ENCODE peak calls at places on chromosomes 12 and 14, in six cellular contexts. S is T-cell; P is right cardiac atrium; F is memory B cell; O is heart left ventricle; R is activated CD8-positive, alpha-beta memory T cell treated with anti-CD3 and anti-CD28 coated beads, Interleukin-2, amount 10 ng/mL, durations not matched to agents 7 days and 5 days. M is an unnamed sample.

GRCh38 chr14:68766299-68767247 is 26.3 kb downstream of the ZFP36L1 start:
- ATAC-seq in S (no peak), P (no peak), F (no peak), O (no peak), R (no peak), M (no peak)

GRCh38 chr12:108773798-108774788 is 42.8 kb upstream of the CORO1C start:
- ATAC-seq in S (no peak), P (peak), F (no peak), O (peak), R (no peak), M (peak)

GRCh38 chr12:132506328-132506727 is 16.4 kb downstream of the FBRSL1 start:
- ATAC-seq in S (peak), P (no peak), F (no peak), O (no peak), R (no peak), M (no peak)

GRCh38 chr14:51621654-51622053 is 30.1 kb upstream of the FRMD6 start:
- ATAC-seq in S (no peak), P (no peak), F (no peak), O (no peak), R (no peak), M (no peak)

GRCh38 chr12:64029013-64029857 is 184.7 kb downstream of the SRGAP1 start:
- ATAC-seq in S (no peak), P (no peak), F (no peak), O (no peak), R (no peak), M (peak)

GRCh38 chr12:124474709-124475108 is 92.7 kb downstream of the NCOR2 start:
- ATAC-seq in S (no peak), P (peak), F (no peak), O (peak), R (no peak), M (peak)

GRCh38 chr12:104469066-104469465 is 12.3 kb downstream of the CHST11 start:
- ATAC-seq in S (no peak), P (no peak), F (no peak), O (no peak), R (no peak), M (no peak)

GRCh38 chr14:90970167-90970600 is 90.3 kb downstream of the RPS6KA5 start:
- ATAC-seq in S (peak), P (no peak), F (no peak), O (no peak), R (peak), M (no peak)

GRCh38 chr12:111216387-111217159 is 152.3 kb downstream of the PHETA1 start:
- ATAC-seq in S (no peak), P (no peak), F (no peak), O (no peak), R (no peak), M (no peak)

GRCh38 chr14:27727371-27727770 is 1039.2 kb upstream of the FOXG1 start:
- ATAC-seq in S (no peak), P (no peak), F (no peak), O (no peak), R (no peak), M (no peak)

GRCh38 chr12:19642305-19642704 is 203.0 kb downstream of the AEBP2 start:
- ATAC-seq in S (no peak), P (no peak), F (no peak), O (no peak), R (no peak), M (no peak)

GRCh38 chr14:72699852-72700257 is 194.0 kb downstream of the DPF3 start:
- ATAC-seq in S (no peak), P (peak), F (peak), O (peak), R (no peak), M (peak)

GRCh38 chr12:47750229-47750798 is 8.4 kb downstream of the RAPGEF3 start:
- ATAC-seq in S (no peak), P (no peak), F (no peak), O (no peak), R (no peak), M (no peak)

GRCh38 chr14:100567877-100568163 is 19.4 kb downstream of the BEGAIN start:
- ATAC-seq in S (peak), P (no peak), F (peak), O (no peak), R (no peak), M (no peak)

GRCh38 chr12:130156652-130157275 is 5.5 kb upstream of the FZD10 start:
- ATAC-seq in S (no peak), P (no peak), F (no peak), O (no peak), R (no peak), M (no peak)

GRCh38 chr12:111685322-111685810 is 390 bp downstream of the BRAP start:
- ATAC-seq in S (peak), P (peak), F (no peak), O (peak), R (peak), M (no peak)

GRCh38 chr14:74290415-74290814 is 12.3 kb downstream of the ABCD4 start:
- ATAC-seq in S (no peak), P (no peak), F (no peak), O (no peak), R (peak), M (no peak)

GRCh38 chr12:80954857-80955520 is 17.3 kb upstream of the LIN7A start:
- ATAC-seq in S (no peak), P (no peak), F (no peak), O (no peak), R (no peak), M (no peak)

GRCh38 chr12:52247622-52248540 is 14.8 kb downstream of the KRT7 start:
- ATAC-seq in S (no peak), P (no peak), F (no peak), O (no peak), R (no peak), M (no peak)

GRCh38 chr12:108722992-108723766 is 8.1 kb downstream of the CORO1C start:
- ATAC-seq in S (no peak), P (peak), F (no peak), O (peak), R (peak), M (peak)

GRCh38 chr14:36649872-36650650 is 11.6 kb upstream of the PAX9 start:
- ATAC-seq in S (no peak), P (no peak), F (no peak), O (no peak), R (no peak), M (no peak)

GRCh38 chr12:87866602-87867292 is 162.5 kb downstream of the C12orf50 start:
- ATAC-seq in S (no peak), P (no peak), F (no peak), O (no peak), R (no peak), M (no peak)

GRCh38 chr12:122593910-122594309 is 66.9 kb downstream of the KNTC1 start:
- ATAC-seq in S (no peak), P (no peak), F (no peak), O (no peak), R (peak), M (no peak)

GRCh38 chr14:83294941-83295340 is 1761.3 kb upstream of the SEL1L start:
- ATAC-seq in S (no peak), P (no peak), F (no peak), O (no peak), R (no peak), M (no peak)

GRCh38 chr12:104886418-104887401 is 71.4 kb downstream of the SLC41A2 start:
- ATAC-seq in S (no peak), P (no peak), F (no peak), O (no peak), R (no peak), M (no peak)

GRCh38 chr12:51171884-51172514 is 936 bp downstream of the TFCP2 start:
- ATAC-seq in S (no peak), P (no peak), F (no peak), O (peak), R (peak), M (no peak)

GRCh38 chr12:120849765-120850164 is 54.4 kb downstream of the SPPL3 start:
- ATAC-seq in S (no peak), P (no peak), F (no peak), O (peak), R (no peak), M (no peak)

GRCh38 chr12:96473394-96474093 is 15.8 kb upstream of the CFAP54 start:
- ATAC-seq in S (peak), P (no peak), F (no peak), O (no peak), R (no peak), M (no peak)

GRCh38 chr14:106790189-106791036 is 1264.0 kb downstream of the TMEM121 start:
- ATAC-seq in S (peak), P (no peak), F (peak), O (no peak), R (peak), M (no peak)